ENCODE peak calls at places on chromosomes 13 and 19, in seven cellular contexts. Z, T, Y, Q, A, N and G are unnamed samples. For H3K4me1, the result is how much of the 10 kb centered on the place peaks cover.

GRCh38 chr13:56755181-56755580 is 385.5 kb upstream of the PRR20A start:
- DNase-seq in Z (no peak), T (no peak), Y (no peak), Q (no peak), A (no peak), N (no peak), G (no peak)

GRCh38 chr13:102868366-102868936 is 22.6 kb downstream of the ERCC5 start:
- DNase-seq in Z (no peak), T (no peak), Y (no peak), Q (no peak), A (no peak), N (no peak), G (no peak)

GRCh38 chr13:99847318-99847750 is 124.2 kb downstream of the ZIC5 start:
- DNase-seq in Z (no peak), T (no peak), Y (no peak), Q (no peak), A (no peak), N (no peak), G (no peak)

GRCh38 chr13:43831088-43831487 is 44.3 kb upstream of the ENOX1 start:
- DNase-seq in Z (no peak), T (no peak), Y (no peak), Q (no peak), A (no peak), N (no peak), G (no peak)

GRCh38 chr19:54430306-54431254 is 15.3 kb downstream of the TTYH1 start:
- DNase-seq in Z (peak), T (no peak), Y (peak), Q (peak), A (no peak), N (peak), G (no peak)

GRCh38 chr13:113129480-113129879 is 6.9 kb downstream of the F10 start:
- DNase-seq in Z (no peak), T (no peak), Y (no peak), Q (peak), A (no peak), N (no peak), G (no peak)

GRCh38 chr13:93872376-93872775 is 607.1 kb downstream of the DCT start:
- DNase-seq in Z (no peak), T (no peak), Y (no peak), Q (no peak), A (no peak), N (no peak), G (no peak)

GRCh38 chr13:73939071-73939380 is 195.2 kb downstream of the KLF12 start:
- DNase-seq in Z (no peak), T (no peak), Y (no peak), Q (no peak), A (no peak), N (no peak), G (no peak)

GRCh38 chr19:43672061-43672679 is 2.2 kb upstream of the PLAUR start:
- DNase-seq in Z (no peak), T (no peak), Y (no peak), Q (no peak), A (no peak), N (no peak), G (no peak)

GRCh38 chr13:102846261-102847015 is 606 bp downstream of the ERCC5 start:
- DNase-seq in Z (peak), T (peak), Y (peak), Q (peak), A (no peak), N (peak), G (peak)

GRCh38 chr19:35143231-35143715 is at the start of gene FXYD7:
- DNase-seq in Z (no peak), T (no peak), Y (no peak), Q (no peak), A (no peak), N (no peak), G (peak)

GRCh38 chr19:3411636-3412035 is 45.3 kb downstream of the NFIC start:
- DNase-seq in Z (no peak), T (no peak), Y (no peak), Q (no peak), A (no peak), N (no peak), G (no peak)

GRCh38 chr19:29675650-29676186 is 10.5 kb downstream of the PLEKHF1 start:
- DNase-seq in Z (no peak), T (no peak), Y (no peak), Q (peak), A (no peak), N (no peak), G (no peak)

GRCh38 chr13:51632643-51633357 is 48.5 kb downstream of the WDFY2 start:
- DNase-seq in Z (no peak), T (no peak), Y (peak), Q (no peak), A (no peak), N (no peak), G (no peak)

GRCh38 chr13:97185291-97185690 is 36.8 kb upstream of the MBNL2 start:
- DNase-seq in Z (no peak), T (no peak), Y (no peak), Q (no peak), A (no peak), N (peak), G (no peak)

GRCh38 chr19:18803550-18804138 is 12.5 kb upstream of the COMP start:
- DNase-seq in Z (no peak), T (no peak), Y (no peak), Q (no peak), A (no peak), N (peak), G (no peak)

GRCh38 chr19:41998246-41999020 is 4.4 kb upstream of the ATP1A3 start:
- DNase-seq in Z (peak), T (no peak), Y (peak), Q (no peak), A (no peak), N (no peak), G (no peak)

GRCh38 chr13:97125810-97126738 is 96.1 kb upstream of the MBNL2 start:
- DNase-seq in Z (no peak), T (no peak), Y (no peak), Q (no peak), A (no peak), N (peak), G (no peak)

GRCh38 chr13:43026262-43026661 is 2.9 kb downstream of the DNAJC15 start:
- DNase-seq in Z (no peak), T (no peak), Y (no peak), Q (no peak), A (no peak), N (no peak), G (no peak)

GRCh38 chr19:11594084-11594483 is 3.2 kb upstream of the ZNF627 start:
- DNase-seq in Z (no peak), T (no peak), Y (no peak), Q (no peak), A (no peak), N (no peak), G (no peak)

GRCh38 chr19:49638360-49638759 is 1.6 kb downstream of the RRAS start:
- DNase-seq in Z (peak), T (no peak), Y (no peak), Q (no peak), A (no peak), N (no peak), G (no peak)

GRCh38 chr19:45177817-45178261 is at the start of gene TRAPPC6A:
- DNase-seq in Z (peak), T (no peak), Y (no peak), Q (no peak), A (no peak), N (peak), G (no peak)

GRCh38 chr19:33000510-33000909 is 28.5 kb downstream of the FAAP24 start:
- DNase-seq in Z (no peak), T (no peak), Y (no peak), Q (no peak), A (no peak), N (no peak), G (no peak)

GRCh38 chr19:33008738-33009137 is 36.7 kb downstream of the FAAP24 start:
- DNase-seq in Z (no peak), T (no peak), Y (no peak), Q (no peak), A (no peak), N (no peak), G (no peak)

GRCh38 chr19:33000910-33001309 is 28.9 kb downstream of the FAAP24 start:
- DNase-seq in Z (no peak), T (no peak), Y (no peak), Q (no peak), A (no peak), N (no peak), G (no peak)

DNA sequence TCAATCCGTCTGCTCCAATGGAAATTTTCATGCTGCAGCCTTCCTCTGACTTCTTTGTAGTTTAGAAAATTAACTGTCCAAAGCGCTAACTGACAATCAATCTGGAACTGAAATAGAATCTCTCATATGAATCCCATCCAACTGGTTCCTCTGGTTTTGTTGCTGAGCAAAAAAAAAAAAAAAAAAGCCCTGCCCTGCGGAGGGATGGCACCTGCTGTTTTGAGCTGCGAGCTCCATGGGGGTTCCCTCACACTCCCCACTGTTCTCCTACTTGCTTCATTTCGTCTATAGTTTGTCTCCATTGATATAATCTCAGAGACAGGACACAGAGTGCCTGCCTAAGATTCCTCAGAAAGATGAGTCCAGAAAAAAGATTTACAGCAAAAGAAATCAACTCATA is 33.4 kb downstream of the FAAP24 start:
- DNase-seq in Z (no peak), T (no peak), Y (no peak), Q (no peak), A (no peak), N (peak), G (no peak)
- H3K4me3 ChIP-seq in Z (no peak), T (no peak), Y (no peak), Q (no peak), A (no peak), N (no peak), G (no peak)

GRCh38 chr13:75482820-75483079 is 781 bp upstream of the TBC1D4 start:
- DNase-seq in Z (no peak), T (no peak), Y (no peak), Q (no peak), A (no peak), N (no peak), G (no peak)
- H3K4me1 ChIP-seq in Z (under half), T (under half), Y (under half), Q (under half), A (under half), N (under half), G (under half)

DNA sequence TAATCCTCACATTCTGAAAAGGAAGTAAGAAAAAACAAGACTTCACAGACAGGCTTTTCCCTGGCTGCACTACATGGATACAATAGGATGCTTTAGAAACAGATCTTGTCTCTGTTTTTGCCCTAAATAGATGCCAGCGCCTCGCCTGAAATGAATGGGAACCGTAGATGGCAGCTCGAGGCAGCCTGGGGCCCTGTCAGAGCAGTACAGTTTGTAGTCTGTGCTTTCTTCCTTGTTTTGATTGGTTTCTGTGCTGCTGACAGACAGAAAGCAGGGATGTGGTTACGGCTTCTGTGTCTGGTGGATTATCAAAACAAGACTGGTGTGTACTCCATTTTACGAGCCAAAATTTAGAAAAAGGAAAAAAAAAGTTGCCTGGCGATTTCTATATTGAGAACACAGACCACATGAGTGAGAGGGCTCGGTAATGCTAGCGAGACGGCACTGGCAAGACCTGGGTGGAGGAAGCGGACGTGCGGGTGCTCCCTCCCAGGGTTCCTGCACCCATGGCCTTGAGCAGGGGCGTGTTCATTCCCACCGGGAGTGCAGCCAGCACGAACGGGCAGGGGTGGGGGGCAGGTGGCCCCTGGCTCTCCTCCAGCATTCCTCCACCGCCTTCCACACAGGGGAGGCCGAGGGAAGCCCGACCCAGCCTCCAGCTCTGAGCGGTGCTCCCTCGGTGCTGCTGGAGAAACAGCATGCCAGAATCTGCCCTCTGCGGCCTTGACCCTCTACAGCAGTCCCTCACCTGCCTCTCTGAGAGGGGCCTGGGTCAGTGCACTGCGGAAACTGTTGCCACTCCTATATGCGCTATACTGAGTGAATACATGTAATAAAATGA is 37.5 kb upstream of the C1QTNF9 start:
- DNase-seq in Z (no peak), T (peak), Y (peak), Q (peak), A (no peak), N (no peak), G (peak)
- H3K4me3 ChIP-seq in Z (no peak), T (peak), Y (no peak), Q (peak), A (peak), N (no peak), G (peak)

DNA sequence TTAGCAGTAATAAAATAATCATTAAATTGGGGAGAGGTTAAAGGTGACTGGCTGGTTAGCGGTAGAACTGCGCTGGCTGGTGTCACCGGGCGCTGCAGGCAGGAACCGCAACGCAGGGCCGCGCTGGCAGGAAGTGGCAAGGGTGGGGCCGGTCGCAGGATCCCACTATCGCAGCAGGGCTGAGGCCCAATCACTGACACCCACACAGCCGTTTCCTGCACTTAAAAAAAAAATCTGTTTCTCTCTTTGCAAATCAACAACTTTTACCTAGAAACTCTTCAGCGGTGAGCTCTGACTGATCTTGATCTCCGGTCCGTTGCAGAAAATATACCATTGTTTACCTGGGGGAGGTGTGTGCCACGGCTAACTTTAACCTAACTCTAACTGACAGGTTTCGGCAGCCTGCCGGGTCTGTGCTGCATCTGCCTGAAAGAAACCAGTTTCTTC is 46.9 kb downstream of the KLF2 start:
- DNase-seq in Z (no peak), T (peak), Y (peak), Q (peak), A (no peak), N (no peak), G (peak)
- H3K4me1 ChIP-seq in Z (under half), T (half or more), Y (under half), Q (under half), A (under half), N (under half), G (half or more)

DNA sequence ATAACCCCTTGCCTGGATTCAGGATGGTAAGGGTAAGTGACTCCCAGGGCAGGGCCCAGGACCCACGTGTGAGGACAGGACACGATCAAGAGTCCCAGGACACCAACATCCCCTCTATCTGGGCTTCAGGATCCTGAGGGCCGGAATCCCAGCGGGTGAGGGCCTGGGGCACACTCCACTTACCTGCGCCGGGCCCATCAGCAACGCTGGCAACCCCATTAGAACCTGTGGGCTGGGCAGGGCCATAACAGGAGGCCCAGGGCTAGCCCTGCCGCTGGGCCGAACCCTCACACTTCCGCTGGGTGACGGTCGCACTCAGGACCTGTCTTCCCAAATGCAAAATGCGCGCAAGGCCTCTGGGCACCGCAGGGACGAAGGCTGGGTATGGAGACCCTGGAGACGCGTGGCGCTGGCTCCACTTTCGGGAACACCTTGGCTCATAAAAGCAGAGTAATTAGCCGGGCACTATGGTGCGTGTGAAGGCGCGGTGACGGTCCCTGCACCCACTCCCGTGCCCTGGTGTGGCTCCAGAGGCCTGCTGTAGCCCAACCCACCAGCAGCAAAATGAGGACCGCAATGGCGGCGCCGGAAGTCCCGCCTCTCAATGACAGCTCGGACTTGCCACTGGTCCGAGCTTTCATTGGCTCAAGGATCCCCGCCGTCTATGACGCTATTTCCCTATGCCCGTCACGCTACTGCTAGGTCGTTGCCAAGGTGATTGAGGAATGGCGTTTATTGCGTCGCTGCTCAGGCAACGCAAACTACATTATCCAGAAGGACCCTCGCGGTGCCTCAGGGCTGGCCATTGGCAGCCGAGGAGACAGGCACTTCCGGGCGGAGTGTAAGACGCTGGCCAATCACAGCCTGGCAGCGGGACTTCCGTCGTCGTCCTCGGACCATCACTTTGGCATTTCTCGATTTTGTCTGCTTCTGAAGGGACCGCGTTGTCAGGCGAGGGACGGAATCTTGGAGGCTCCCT is at the start of gene ZNF132:
- DNase-seq in Z (peak), T (peak), Y (peak), Q (peak), A (peak), N (peak), G (peak)
- H3K4me3 ChIP-seq in Z (peak), T (peak), Y (peak), Q (peak), A (peak), N (peak), G (peak)

DNA sequence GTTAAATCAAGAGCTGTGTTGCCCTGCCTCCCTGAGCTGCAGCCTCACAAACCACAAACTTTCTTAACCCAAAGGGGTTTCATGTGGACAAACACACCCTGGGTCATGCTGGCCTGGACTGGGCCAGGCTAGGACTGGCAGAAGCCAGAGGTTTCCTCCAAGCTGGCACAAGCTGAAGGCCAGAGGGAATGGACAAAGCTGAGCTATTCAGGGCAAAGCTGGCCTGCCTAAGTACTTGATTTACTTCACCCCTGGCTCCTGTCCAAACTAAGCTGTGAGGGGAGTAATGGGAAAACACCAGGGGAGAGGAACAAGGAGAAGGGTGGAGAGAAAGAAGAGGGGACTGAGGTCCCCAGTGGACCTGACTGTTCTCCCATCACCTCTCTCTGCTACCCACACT is 6.2 kb downstream of the CPAMD8 start:
- DNase-seq in Z (no peak), T (no peak), Y (peak), Q (no peak), A (no peak), N (no peak), G (no peak)
- H3K4me1 ChIP-seq in Z (under half), T (under half), Y (under half), Q (under half), A (under half), N (half or more), G (under half)

GRCh38 chr19:47469419-47469700 is 2.3 kb downstream of the SLC8A2 start:
- DNase-seq in Z (no peak), T (no peak), Y (no peak), Q (no peak), A (no peak), N (no peak), G (no peak)
- H3K4me3 ChIP-seq in Z (no peak), T (no peak), Y (no peak), Q (no peak), A (no peak), N (no peak), G (no peak)

DNA sequence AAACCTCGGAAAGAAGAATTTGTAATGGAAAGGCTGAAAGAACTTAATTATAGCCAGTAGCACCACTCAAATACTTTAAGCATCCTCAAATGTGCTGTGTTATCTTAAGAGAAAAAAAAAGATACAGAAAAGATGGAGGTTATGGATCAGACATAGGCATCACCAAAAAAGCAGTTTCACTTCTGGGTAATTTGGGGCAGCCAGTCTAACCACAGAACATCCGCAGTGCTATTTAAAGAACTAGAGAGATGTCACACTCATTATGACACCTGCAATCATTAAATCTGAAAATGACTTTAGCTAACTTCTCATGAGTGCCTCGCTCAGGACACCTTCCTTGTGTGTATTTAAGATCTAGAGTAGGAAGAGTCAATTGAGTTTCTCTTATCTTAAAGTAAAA is 211.8 kb downstream of the RBM26 start:
- DNase-seq in Z (no peak), T (peak), Y (no peak), Q (peak), A (no peak), N (no peak), G (peak)
- H3K4me1 ChIP-seq in Z (under half), T (under half), Y (under half), Q (under half), A (under half), N (under half), G (under half)

GRCh38 chr13:111204438-111205177 is 89.5 kb downstream of the ARHGEF7 start:
- DNase-seq in Z (no peak), T (no peak), Y (peak), Q (no peak), A (peak), N (no peak), G (no peak)

GRCh38 chr13:111206148-111206547 is 91.0 kb downstream of the ARHGEF7 start:
- DNase-seq in Z (no peak), T (no peak), Y (peak), Q (no peak), A (no peak), N (no peak), G (no peak)

GRCh38 chr13:111202745-111203144 is 87.6 kb downstream of the ARHGEF7 start:
- DNase-seq in Z (peak), T (no peak), Y (no peak), Q (no peak), A (no peak), N (no peak), G (peak)

GRCh38 chr13:111202149-111202548 is 87.0 kb downstream of the ARHGEF7 start:
- DNase-seq in Z (no peak), T (no peak), Y (peak), Q (no peak), A (no peak), N (no peak), G (no peak)

GRCh38 chr13:111203742-111204386 is 88.8 kb downstream of the ARHGEF7 start:
- DNase-seq in Z (no peak), T (no peak), Y (no peak), Q (no peak), A (no peak), N (no peak), G (no peak)
- H3K4me3 ChIP-seq in Z (no peak), T (no peak), Y (no peak), Q (no peak), A (peak), N (no peak), G (no peak)